ENCODE peak calls at places on chromosome 13, in ten cellular contexts. D is upper lobe of left lung, J is HL-60, A is stomach, R is breast epithelium, B is sigmoid colon, Q is esophagus muscularis mucosa, Z is GM23338, O is transverse colon, C is K562. U is an unnamed sample.

GRCh38 chr13:59666504-59666903 is 497.2 kb downstream of the DIAPH3 start:
- DNase-seq in D (no peak), J (peak), A (no peak), R (no peak), B (no peak), Q (no peak), Z (no peak), O (no peak), C (no peak), U (peak)

GRCh38 chr13:50523307-50523706 is 320.2 kb downstream of the DLEU7 start:
- DNase-seq in D (no peak), J (no peak), A (no peak), R (no peak), B (no peak), Q (no peak), Z (no peak), O (no peak), C (no peak), U (no peak)

GRCh38 chr13:33033361-33033812 is 17.2 kb downstream of the KL start:
- DNase-seq in D (no peak), J (peak), A (no peak), R (no peak), B (peak), Q (no peak), Z (peak), O (no peak), C (no peak), U (no peak)

GRCh38 chr13:57632276-57633140 is 964 bp downstream of the PCDH17 start:
- DNase-seq in D (peak), J (no peak), A (no peak), R (no peak), B (peak), Q (no peak), Z (peak), O (no peak), C (no peak), U (peak)

GRCh38 chr13:23643828-23644419 is 73.7 kb downstream of the TNFRSF19 start:
- DNase-seq in D (no peak), J (peak), A (no peak), R (no peak), B (no peak), Q (no peak), Z (no peak), O (no peak), C (no peak), U (no peak)

GRCh38 chr13:21670006-21670882 is 629 bp upstream of the FGF9 start:
- DNase-seq in D (peak), J (peak), A (peak), R (no peak), B (peak), Q (no peak), Z (peak), O (peak), C (peak), U (peak)

GRCh38 chr13:45016792-45017425 is 27.6 kb downstream of the GPALPP1 start:
- DNase-seq in D (no peak), J (no peak), A (no peak), R (no peak), B (no peak), Q (no peak), Z (no peak), O (no peak), C (no peak), U (no peak)

GRCh38 chr13:39510296-39510695 is 92.7 kb downstream of the LHFPL6 start:
- DNase-seq in D (no peak), J (no peak), A (no peak), R (no peak), B (no peak), Q (no peak), Z (no peak), O (no peak), C (no peak), U (no peak)

GRCh38 chr13:23570099-23570926 is at the start of gene TNFRSF19:
- DNase-seq in D (no peak), J (no peak), A (no peak), R (no peak), B (no peak), Q (no peak), Z (peak), O (no peak), C (peak), U (peak)

GRCh38 chr13:102580552-102581169 is 16.1 kb upstream of the TPP2 start:
- DNase-seq in D (no peak), J (peak), A (no peak), R (no peak), B (no peak), Q (no peak), Z (peak), O (no peak), C (peak), U (peak)

GRCh38 chr13:68851026-68851425 is 1256.6 kb upstream of the ATXN8OS start:
- DNase-seq in D (no peak), J (no peak), A (no peak), R (no peak), B (no peak), Q (no peak), Z (no peak), O (no peak), C (no peak), U (no peak)

GRCh38 chr13:30107126-30107525 is 200.2 kb downstream of the KATNAL1 start:
- DNase-seq in D (no peak), J (peak), A (no peak), R (no peak), B (no peak), Q (no peak), Z (no peak), O (no peak), C (no peak), U (no peak)

GRCh38 chr13:97976551-97977375 is 23.3 kb downstream of the IPO5 start:
- DNase-seq in D (no peak), J (no peak), A (no peak), R (no peak), B (no peak), Q (no peak), Z (peak), O (peak), C (peak), U (no peak)

GRCh38 chr13:73299787-73300186 is 241.0 kb downstream of the KLF5 start:
- DNase-seq in D (no peak), J (no peak), A (no peak), R (no peak), B (no peak), Q (no peak), Z (no peak), O (no peak), C (no peak), U (no peak)

GRCh38 chr13:102452831-102453230 is 51.0 kb upstream of the FGF14 start:
- DNase-seq in D (no peak), J (no peak), A (no peak), R (no peak), B (no peak), Q (no peak), Z (no peak), O (no peak), C (no peak), U (no peak)

GRCh38 chr13:89520468-89520867 is 1827.0 kb upstream of the MIR17HG start:
- DNase-seq in D (no peak), J (no peak), A (no peak), R (no peak), B (no peak), Q (no peak), Z (no peak), O (no peak), C (no peak), U (no peak)

GRCh38 chr13:99981115-99982020 is at the start of gene ZIC2:
- DNase-seq in D (peak), J (no peak), A (no peak), R (no peak), B (no peak), Q (no peak), Z (peak), O (no peak), C (peak), U (no peak)

GRCh38 chr13:73334459-73334858 is 275.7 kb downstream of the KLF5 start:
- DNase-seq in D (no peak), J (no peak), A (no peak), R (no peak), B (no peak), Q (no peak), Z (no peak), O (no peak), C (no peak), U (no peak)

GRCh38 chr13:41597348-41598041 is 140.1 kb downstream of the RGCC start:
- DNase-seq in D (no peak), J (no peak), A (no peak), R (no peak), B (no peak), Q (no peak), Z (no peak), O (no peak), C (no peak), U (no peak)

GRCh38 chr13:44078806-44079378 is 199.2 kb downstream of the LACC1 start:
- DNase-seq in D (no peak), J (no peak), A (no peak), R (no peak), B (no peak), Q (no peak), Z (peak), O (no peak), C (no peak), U (no peak)

GRCh38 chr13:101382086-101382485 is 34.2 kb downstream of the NALCN start:
- DNase-seq in D (no peak), J (no peak), A (no peak), R (no peak), B (no peak), Q (no peak), Z (peak), O (no peak), C (no peak), U (peak)

GRCh38 chr13:48750588-48751383 is 97.1 kb downstream of the CYSLTR2 start:
- DNase-seq in D (no peak), J (no peak), A (no peak), R (no peak), B (peak), Q (no peak), Z (no peak), O (peak), C (no peak), U (no peak)

GRCh38 chr13:78028960-78029359 is 110.3 kb upstream of the EDNRB start:
- DNase-seq in D (no peak), J (no peak), A (no peak), R (no peak), B (no peak), Q (no peak), Z (no peak), O (no peak), C (no peak), U (no peak)

GRCh38 chr13:40550130-40550529 is 116.3 kb downstream of the FOXO1 start:
- DNase-seq in D (no peak), J (no peak), A (no peak), R (no peak), B (no peak), Q (no peak), Z (no peak), O (no peak), C (no peak), U (no peak)

GRCh38 chr13:102800145-102801041 is 1.5 kb downstream of the BIVM start:
- DNase-seq in D (peak), J (peak), A (peak), R (peak), B (peak), Q (peak), Z (peak), O (peak), C (peak), U (peak)

GRCh38 chr13:75016225-75016624 is 465.7 kb downstream of the TBC1D4 start:
- DNase-seq in D (no peak), J (no peak), A (no peak), R (no peak), B (no peak), Q (no peak), Z (no peak), O (no peak), C (no peak), U (no peak)

GRCh38 chr13:79295906-79296564 is 110.0 kb downstream of the RBM26 start:
- DNase-seq in D (no peak), J (no peak), A (peak), R (no peak), B (no peak), Q (no peak), Z (no peak), O (no peak), C (no peak), U (peak)

GRCh38 chr13:99119686-99120085 is 81.0 kb upstream of the UBAC2 start:
- DNase-seq in D (no peak), J (no peak), A (no peak), R (no peak), B (no peak), Q (no peak), Z (no peak), O (no peak), C (no peak), U (no peak)

GRCh38 chr13:50485979-50486935 is 357.2 kb downstream of the DLEU7 start:
- DNase-seq in D (no peak), J (no peak), A (no peak), R (no peak), B (no peak), Q (no peak), Z (no peak), O (no peak), C (no peak), U (no peak)

GRCh38 chr13:32905864-32906180 is 110.4 kb upstream of the KL start:
- DNase-seq in D (no peak), J (no peak), A (no peak), R (no peak), B (peak), Q (no peak), Z (no peak), O (peak), C (no peak), U (no peak)

GRCh38 chr13:25911020-25911419 is 140.8 kb downstream of the SHISA2 start:
- DNase-seq in D (no peak), J (no peak), A (no peak), R (no peak), B (no peak), Q (no peak), Z (peak), O (no peak), C (no peak), U (no peak)

GRCh38 chr13:84653915-84654534 is 771.8 kb upstream of the SLITRK1 start:
- DNase-seq in D (no peak), J (no peak), A (no peak), R (no peak), B (no peak), Q (no peak), Z (no peak), O (no peak), C (no peak), U (no peak)

GRCh38 chr13:80329250-80329649 is 11.7 kb downstream of the SPRY2 start:
- DNase-seq in D (no peak), J (no peak), A (no peak), R (no peak), B (no peak), Q (no peak), Z (no peak), O (no peak), C (no peak), U (no peak)

GRCh38 chr13:113495494-113496251 is 5.2 kb upstream of the DCUN1D2 start:
- DNase-seq in D (peak), J (no peak), A (no peak), R (no peak), B (no peak), Q (no peak), Z (peak), O (no peak), C (no peak), U (peak)

GRCh38 chr13:113491982-113492381 is 1.5 kb upstream of the DCUN1D2 start:
- DNase-seq in D (no peak), J (no peak), A (no peak), R (no peak), B (no peak), Q (no peak), Z (no peak), O (no peak), C (no peak), U (no peak)

GRCh38 chr13:113491418-113491883 is 940 bp upstream of the DCUN1D2 start:
- DNase-seq in D (peak), J (no peak), A (peak), R (no peak), B (no peak), Q (no peak), Z (peak), O (peak), C (peak), U (peak)

GRCh38 chr13:113490496-113491417 is at the start of gene DCUN1D2:
- DNase-seq in D (peak), J (peak), A (peak), R (peak), B (peak), Q (peak), Z (peak), O (peak), C (peak), U (peak)

GRCh38 chr13:113493315-113493951 is 2.9 kb upstream of the DCUN1D2 start:
- DNase-seq in D (no peak), J (peak), A (no peak), R (no peak), B (no peak), Q (no peak), Z (no peak), O (no peak), C (peak), U (peak)
- TF ChIP-seq POLR2AphosphoS5 in D (no peak), J (no peak), A (peak), R (no peak), B (peak), Q (no peak), Z (no peak), O (peak), C (no peak), U (no peak)

GRCh38 chr13:113320226-113320875 is 23.3 kb downstream of the LAMP1 start:
- DNase-seq in D (no peak), J (no peak), A (no peak), R (no peak), B (no peak), Q (no peak), Z (no peak), O (no peak), C (no peak), U (no peak)
- TF ChIP-seq POLR2AphosphoS5 in D (no peak), J (no peak), A (no peak), R (no peak), B (no peak), Q (no peak), Z (peak), O (no peak), C (no peak), U (no peak)

DNA sequence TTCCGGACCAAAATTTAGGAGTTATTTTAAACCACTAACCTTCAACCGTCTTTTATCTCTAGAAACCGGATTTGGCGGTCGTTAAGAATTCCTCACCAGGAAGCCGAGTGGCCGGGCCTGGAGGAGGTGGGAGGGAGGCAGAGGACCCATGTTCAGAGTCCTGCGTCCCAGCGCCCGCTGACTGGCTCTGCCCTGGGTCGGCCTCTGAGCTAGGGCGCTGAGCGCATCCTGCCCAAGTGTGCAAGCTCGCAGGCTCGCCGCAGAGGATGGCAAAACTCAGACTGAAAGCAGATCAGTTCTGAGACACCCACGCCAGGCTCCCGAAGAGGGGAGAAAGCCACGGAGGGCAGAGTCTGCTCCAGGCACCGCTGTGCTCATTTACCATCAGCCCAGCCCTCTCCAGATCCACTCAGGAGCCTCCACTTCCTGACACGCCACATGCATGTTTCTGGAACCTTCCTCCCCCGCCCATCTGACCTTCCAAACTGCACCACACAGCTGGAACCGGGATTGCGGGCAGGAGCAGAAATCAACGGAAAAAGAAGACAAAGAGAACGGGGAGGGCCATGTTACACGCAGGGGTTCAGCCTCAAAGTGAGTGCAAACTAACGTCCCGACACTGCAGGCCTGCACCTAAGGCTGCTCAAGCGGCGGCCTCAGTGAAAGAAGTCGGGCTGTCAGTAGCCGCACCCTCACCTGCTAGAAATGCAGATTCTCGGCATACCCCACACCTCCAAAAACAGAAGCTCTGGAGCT is 8.2 kb downstream of the COL4A1 start:
- DNase-seq in D (peak), J (no peak), A (no peak), R (no peak), B (peak), Q (no peak), Z (peak), O (no peak), C (no peak), U (peak)
- TF ChIP-seq POLR2AphosphoS5 in D (no peak), J (no peak), A (peak), R (no peak), B (peak), Q (peak), Z (no peak), O (no peak), C (no peak), U (no peak)

DNA sequence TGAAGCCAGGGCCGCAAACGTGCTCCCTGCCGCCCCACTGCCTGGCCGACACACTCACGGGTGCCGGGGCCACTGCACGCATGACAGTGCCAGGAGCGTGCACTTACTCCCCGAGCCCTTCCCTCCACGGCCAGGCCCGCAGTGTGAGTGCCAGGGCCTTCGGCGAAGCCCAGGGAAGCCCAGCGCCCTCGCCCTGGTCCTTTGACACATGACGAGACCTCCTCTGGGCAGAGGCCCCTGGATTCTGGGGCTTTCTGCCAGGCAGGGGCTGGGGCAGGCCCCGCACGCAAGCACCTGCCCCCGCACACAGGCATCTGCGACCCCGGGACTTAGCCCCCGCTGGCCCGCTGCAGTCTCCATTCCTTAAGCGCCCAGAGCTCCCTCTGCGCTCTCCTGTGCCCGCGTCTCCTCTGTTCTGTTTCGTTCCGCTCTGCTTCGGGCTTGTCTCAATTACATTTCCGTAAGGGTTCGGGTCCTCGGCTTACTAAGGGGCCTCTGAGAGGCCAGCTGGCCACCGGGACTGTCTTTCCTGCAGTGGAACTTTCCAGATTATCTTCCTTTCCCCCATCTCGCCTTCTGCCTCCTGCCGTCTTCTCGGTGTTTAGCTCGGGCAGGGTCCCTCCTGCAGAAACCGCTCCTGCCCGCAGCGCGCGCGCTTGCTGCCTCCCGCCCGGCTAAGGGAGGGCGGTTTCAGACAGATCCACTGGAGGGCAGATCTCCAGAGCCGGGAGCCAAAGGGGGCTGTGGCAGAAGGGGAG is 98.8 kb downstream of the ING1 start:
- DNase-seq in D (peak), J (no peak), A (no peak), R (no peak), B (no peak), Q (no peak), Z (peak), O (no peak), C (no peak), U (peak)
- TF ChIP-seq POLR2AphosphoS5 in D (no peak), J (no peak), A (no peak), R (no peak), B (no peak), Q (no peak), Z (no peak), O (no peak), C (no peak), U (no peak)

GRCh38 chr13:105612541-105612940 is 922.9 kb downstream of the EFNB2 start:
- DNase-seq in D (no peak), J (no peak), A (no peak), R (no peak), B (no peak), Q (no peak), Z (no peak), O (no peak), C (no peak), U (no peak)
- TF ChIP-seq POLR2AphosphoS5 in D (no peak), J (no peak), A (no peak), R (no peak), B (no peak), Q (no peak), Z (no peak), O (no peak), C (no peak), U (no peak)

DNA sequence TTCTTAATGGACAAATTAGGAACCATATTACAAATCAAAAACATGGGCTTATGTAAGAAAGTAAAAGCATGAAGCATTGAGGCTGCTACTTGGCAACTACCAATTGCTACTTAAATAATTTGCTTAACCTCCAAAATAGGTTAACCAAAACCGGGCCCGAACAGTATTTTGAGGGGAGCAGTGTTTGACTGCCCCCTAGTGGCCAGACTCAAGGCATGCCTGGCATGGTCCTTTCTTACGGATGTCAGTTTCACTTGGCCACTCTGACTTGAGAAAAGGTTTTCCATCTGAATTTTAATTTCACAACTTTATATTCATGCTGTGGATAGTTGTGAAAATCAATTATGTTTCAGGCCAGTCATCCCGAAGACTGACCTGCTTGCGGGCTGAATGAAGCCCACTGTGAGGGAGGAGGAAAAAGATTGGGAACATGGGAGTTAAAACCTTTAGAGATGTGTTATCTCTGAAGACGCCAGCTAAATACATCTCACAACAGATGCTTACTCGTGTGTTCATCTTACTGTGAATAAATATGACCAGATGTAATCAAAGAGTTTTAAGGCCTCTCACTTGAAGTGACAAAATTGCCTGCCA is 2.9 kb downstream of the RXFP2 start:
- DNase-seq in D (no peak), J (peak), A (peak), R (peak), B (peak), Q (no peak), Z (peak), O (peak), C (peak), U (peak)
- TF ChIP-seq POLR2AphosphoS5 in D (no peak), J (no peak), A (no peak), R (no peak), B (no peak), Q (peak), Z (no peak), O (no peak), C (no peak), U (no peak)

U was measured in endothelial cell of umbilical vein.